ENCODE peak calls at places on chromosomes 1 and 21, in four cellular contexts. N is thyroid gland, X is ovary, U is upper lobe of left lung. Y is an unnamed sample.

GRCh38 chr1:115077286-115077983 is 11.9 kb downstream of the TSPAN2 start:
- DNase-seq in N (no peak), X (no peak), U (no peak), Y (no peak)

GRCh38 chr1:84876353-84876752 is 16.7 kb downstream of the LPAR3 start:
- DNase-seq in N (no peak), X (no peak), U (no peak), Y (no peak)

GRCh38 chr1:181423301-181423918 is 59.9 kb upstream of the CACNA1E start:
- DNase-seq in N (peak), X (no peak), U (peak), Y (peak)

GRCh38 chr1:1173793-1174415 is at the start of gene TTLL10:
- DNase-seq in N (no peak), X (no peak), U (no peak), Y (no peak)

GRCh38 chr1:105652109-105652508 is 1404.4 kb upstream of the PRMT6 start:
- DNase-seq in N (no peak), X (no peak), U (no peak), Y (no peak)

GRCh38 chr21:31731112-31731801 is 661 bp downstream of the SCAF4 start:
- DNase-seq in N (peak), X (peak), U (peak), Y (peak)

GRCh38 chr1:223887724-223888428 is 42.1 kb upstream of the TP53BP2 start:
- DNase-seq in N (peak), X (peak), U (no peak), Y (no peak)

GRCh38 chr1:223212441-223212840 is 69.4 kb upstream of the TLR5 start:
- DNase-seq in N (no peak), X (no peak), U (no peak), Y (no peak)

GRCh38 chr1:159775716-159776115 is 5.0 kb upstream of the DUSP23 start:
- DNase-seq in N (no peak), X (no peak), U (no peak), Y (no peak)

GRCh38 chr21:23578027-23578426 is 2029.3 kb downstream of the MRPL39 start:
- DNase-seq in N (no peak), X (no peak), U (no peak), Y (no peak)

GRCh38 chr1:245247791-245248789 is 93.3 kb downstream of the KIF26B start:
- DNase-seq in N (no peak), X (no peak), U (no peak), Y (no peak)

GRCh38 chr21:36730291-36731281 is 31.7 kb downstream of the SIM2 start:
- DNase-seq in N (no peak), X (no peak), U (peak), Y (no peak)

GRCh38 chr1:76482272-76482671 is 385.0 kb upstream of the ST6GALNAC5 start:
- DNase-seq in N (no peak), X (no peak), U (no peak), Y (no peak)

GRCh38 chr1:64472805-64473204 is 2.9 kb downstream of the CACHD1 start:
- DNase-seq in N (no peak), X (no peak), U (no peak), Y (no peak)

GRCh38 chr1:232533328-232533727 is 96.6 kb downstream of the SIPA1L2 start:
- DNase-seq in N (no peak), X (no peak), U (no peak), Y (no peak)

GRCh38 chr21:44800971-44801467 is 601 bp downstream of the UBE2G2 start:
- DNase-seq in N (no peak), X (no peak), U (no peak), Y (no peak)

GRCh38 chr1:64194168-64195088 is 9.0 kb upstream of the UBE2U start:
- DNase-seq in N (peak), X (no peak), U (no peak), Y (no peak)

GRCh38 chr1:46549697-46550681 is 1.5 kb downstream of the KNCN start:
- DNase-seq in N (no peak), X (no peak), U (no peak), Y (no peak)

GRCh38 chr1:156490401-156491032 is 10.1 kb downstream of the MEF2D start:
- DNase-seq in N (peak), X (peak), U (no peak), Y (peak)

GRCh38 chr1:179129702-179130473 is 48.0 kb downstream of the TOR3A start:
- DNase-seq in N (no peak), X (no peak), U (no peak), Y (no peak)

GRCh38 chr1:27350673-27351540 is 9.1 kb downstream of the SYTL1 start:
- DNase-seq in N (peak), X (no peak), U (peak), Y (peak)

GRCh38 chr1:59704721-59705120 is 110.0 kb upstream of the HOOK1 start:
- DNase-seq in N (no peak), X (no peak), U (no peak), Y (no peak)

GRCh38 chr21:35048706-35049617 is at the start of gene RUNX1:
- DNase-seq in N (no peak), X (no peak), U (peak), Y (peak)
- TF ChIP-seq POLR2A in N (no peak), X (no peak), U (peak), Y (no peak)

GRCh38 chr1:116567790-116568667 is 2.8 kb downstream of the CD58 start:
- DNase-seq in N (no peak), X (no peak), U (no peak), Y (no peak)

GRCh38 chr1:116570358-116571214 is at the start of gene CD58:
- DNase-seq in N (peak), X (peak), U (peak), Y (peak)

GRCh38 chr1:116571215-116571919 is 541 bp upstream of the CD58 start:
- DNase-seq in N (no peak), X (no peak), U (no peak), Y (no peak)

GRCh38 chr1:116569776-116570357 is 959 bp downstream of the CD58 start:
- DNase-seq in N (peak), X (peak), U (peak), Y (peak)

DNA sequence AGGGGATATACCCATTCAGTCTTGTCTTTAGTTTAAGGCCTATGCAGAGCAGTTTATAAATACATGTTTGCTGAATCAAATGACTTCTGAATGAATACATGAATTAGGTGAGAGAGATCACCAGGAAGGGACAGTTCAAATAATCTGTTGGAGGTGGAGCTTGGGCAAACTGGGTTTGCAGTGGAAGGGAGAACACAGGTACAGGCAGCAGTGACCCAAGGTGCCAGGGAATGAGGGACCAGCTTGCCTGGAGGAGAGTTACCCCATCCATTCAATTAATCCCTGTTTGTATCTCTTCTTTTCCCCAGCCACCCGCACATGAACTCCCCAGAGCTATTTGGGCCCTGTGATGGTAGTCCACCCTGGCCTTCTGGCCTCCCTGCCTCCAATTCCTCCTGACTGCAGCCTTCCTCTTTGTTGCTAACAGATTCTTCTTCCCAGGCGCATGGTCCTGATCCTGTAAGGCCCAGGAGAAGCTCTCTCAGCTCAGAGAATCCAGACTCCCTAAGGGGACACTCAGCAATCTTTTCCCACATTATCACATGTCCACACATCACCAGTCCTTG is 1.8 kb downstream of the CD58 start:
- DNase-seq in N (no peak), X (no peak), U (no peak), Y (no peak)
- TF ChIP-seq POLR2A in N (no peak), X (no peak), U (no peak), Y (no peak)

GRCh38 chr21:21384977-21385376 is 386.8 kb downstream of the NCAM2 start:
- DNase-seq in N (no peak), X (no peak), U (no peak), Y (no peak)
- TF ChIP-seq POLR2A in N (no peak), X (no peak), U (no peak), Y (no peak)

GRCh38 chr21:46323227-46323709 is 402 bp downstream of the C21orf58 start:
- DNase-seq in N (no peak), X (no peak), U (no peak), Y (peak)

GRCh38 chr21:46324390-46325072 is 575 bp downstream of the PCNT start:
- DNase-seq in N (peak), X (peak), U (peak), Y (peak)

GRCh38 chr21:46323710-46324389 is at the start of the genes C21orf58 and PCNT:
- DNase-seq in N (peak), X (peak), U (peak), Y (peak)

GRCh38 chr21:46326110-46326703 is 2.3 kb downstream of the PCNT start:
- DNase-seq in N (no peak), X (no peak), U (no peak), Y (no peak)

DNA sequence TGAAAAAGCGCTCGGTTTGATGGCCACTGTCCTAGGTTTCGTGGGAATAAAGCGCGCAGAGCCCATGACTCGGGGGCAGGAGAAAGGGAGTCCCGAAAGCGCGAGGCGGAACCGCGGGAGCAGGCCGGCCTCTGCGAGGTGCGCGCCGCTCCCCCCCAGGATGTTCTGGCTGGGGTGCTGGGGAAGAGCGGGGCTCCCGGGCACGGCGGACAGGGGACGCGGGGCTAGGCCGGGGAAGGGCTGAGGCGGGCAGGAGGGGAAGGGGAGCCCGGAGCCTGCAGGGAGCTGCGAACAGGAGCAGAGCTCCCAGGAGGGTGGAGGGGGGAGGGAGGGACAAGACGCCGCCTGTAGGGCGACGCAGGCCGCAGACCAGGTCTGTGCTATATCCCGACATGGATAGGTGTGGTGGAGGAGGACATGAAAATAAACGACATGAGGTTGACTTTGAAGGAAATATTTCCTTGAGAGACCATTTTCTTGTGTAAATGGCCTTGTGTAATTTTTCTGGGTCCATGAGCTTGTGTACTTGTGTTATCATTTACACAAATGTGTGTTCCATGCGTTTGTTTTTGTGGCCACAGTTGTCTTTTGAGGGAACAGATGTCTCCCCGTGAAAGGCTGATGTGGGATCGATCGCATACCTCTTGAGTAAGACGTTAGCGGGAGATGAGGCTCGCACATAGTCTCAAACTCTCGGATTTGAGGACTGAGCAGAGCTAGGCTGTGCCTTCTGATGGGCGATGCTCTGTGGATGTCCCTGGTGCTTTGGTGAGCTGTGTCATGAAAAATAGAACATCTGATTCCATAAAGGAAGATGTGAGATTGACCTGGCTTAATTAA is 1.3 kb downstream of the PCNT start:
- DNase-seq in N (peak), X (peak), U (peak), Y (peak)
- TF ChIP-seq POLR2A in N (no peak), X (no peak), U (no peak), Y (no peak)

Y was measured in testis.